ENCODE peak calls at places on chromosomes 12 and 14, in four cellular contexts. O is CD8-positive, alpha-beta T cell; L is cardiac fibroblast; X is fibroblast of villous mesenchyme. C is an unnamed sample.

GRCh38 chr14:20809917-20810316 is 7.3 kb upstream of the RNASE1 start:
- DNase-seq in O (no peak), L (no peak), X (no peak), C (no peak)

GRCh38 chr14:94677747-94678146 is 65.6 kb downstream of the SERPINA3 start:
- DNase-seq in O (no peak), L (no peak), X (no peak), C (no peak)

GRCh38 chr12:8658361-8658760 is 4.3 kb downstream of the MFAP5 start:
- DNase-seq in O (no peak), L (peak), X (no peak), C (no peak)

GRCh38 chr12:82867782-82868505 is 181.2 kb downstream of the TMTC2 start:
- DNase-seq in O (no peak), L (no peak), X (no peak), C (no peak)

GRCh38 chr14:56115471-56115870 is 2.7 kb upstream of the PELI2 start:
- DNase-seq in O (no peak), L (no peak), X (no peak), C (no peak)

GRCh38 chr14:23436327-23437141 is 1.1 kb upstream of the MYH7 start:
- DNase-seq in O (peak), L (no peak), X (no peak), C (no peak)

GRCh38 chr14:56170028-56170427 is 51.8 kb downstream of the PELI2 start:
- DNase-seq in O (no peak), L (peak), X (peak), C (no peak)

GRCh38 chr14:24417832-24418491 is 11.5 kb downstream of the CBLN3 start:
- DNase-seq in O (no peak), L (no peak), X (no peak), C (no peak)

GRCh38 chr12:90085491-90086274 is 377.0 kb upstream of the ATP2B1 start:
- DNase-seq in O (no peak), L (peak), X (peak), C (no peak)

GRCh38 chr12:13211859-13212664 is 15.5 kb downstream of the EMP1 start:
- DNase-seq in O (peak), L (peak), X (peak), C (peak)

GRCh38 chr12:9064201-9064814 is 51.4 kb downstream of the A2M start:
- DNase-seq in O (peak), L (peak), X (peak), C (peak)

GRCh38 chr12:27163048-27163715 is 80.8 kb upstream of the C12orf71 start:
- DNase-seq in O (no peak), L (peak), X (no peak), C (no peak)

GRCh38 chr14:92728781-92729364 is 19.6 kb downstream of the LGMN start:
- DNase-seq in O (no peak), L (peak), X (peak), C (peak)

GRCh38 chr12:93957870-93958269 is 190.5 kb upstream of the PLXNC1 start:
- DNase-seq in O (no peak), L (no peak), X (no peak), C (no peak)

GRCh38 chr14:96176275-96176674 is 28.4 kb upstream of the BDKRB2 start:
- DNase-seq in O (no peak), L (peak), X (no peak), C (no peak)

GRCh38 chr14:105153739-105154475 is 14.7 kb downstream of the JAG2 start:
- DNase-seq in O (no peak), L (no peak), X (no peak), C (no peak)

GRCh38 chr12:13128291-13129000 is 25.0 kb upstream of the GSG1 start:
- DNase-seq in O (no peak), L (no peak), X (no peak), C (no peak)

GRCh38 chr12:34294671-34295365 is 272.5 kb downstream of the ALG10 start:
- DNase-seq in O (no peak), L (no peak), X (no peak), C (no peak)

GRCh38 chr12:109810954-109811623 is 22.1 kb downstream of the TRPV4 start:
- DNase-seq in O (no peak), L (no peak), X (no peak), C (no peak)

GRCh38 chr14:50051106-50051505 is 65.3 kb downstream of the VCPKMT start:
- DNase-seq in O (no peak), L (no peak), X (no peak), C (no peak)

GRCh38 chr12:28550757-28551381 is 360.6 kb downstream of the CCDC91 start:
- DNase-seq in O (no peak), L (peak), X (peak), C (no peak)

GRCh38 chr12:9649532-9649940 is 20.0 kb upstream of the CLEC2D start:
- DNase-seq in O (peak), L (no peak), X (peak), C (no peak)

GRCh38 chr14:74474376-74474775 is 18.7 kb downstream of the NPC2 start:
- DNase-seq in O (no peak), L (peak), X (no peak), C (no peak)

GRCh38 chr12:106094304-106094703 is 44.5 kb downstream of the NUAK1 start:
- DNase-seq in O (no peak), L (no peak), X (no peak), C (no peak)

GRCh38 chr14:22821193-22822016 is 6.2 kb upstream of the SLC7A7 start:
- DNase-seq in O (no peak), L (no peak), X (peak), C (no peak)

GRCh38 chr14:53953002-53953827 is 3.4 kb downstream of the BMP4 start:
- DNase-seq in O (no peak), L (peak), X (peak), C (peak)

GRCh38 chr12:62562892-62563291 is 96.3 kb downstream of the MON2 start:
- DNase-seq in O (no peak), L (peak), X (peak), C (no peak)

GRCh38 chr14:90503582-90503981 is 106.8 kb downstream of the CALM1 start:
- DNase-seq in O (no peak), L (no peak), X (no peak), C (no peak)

GRCh38 chr12:100359822-100360221 is 2.9 kb downstream of the SLC17A8 start:
- DNase-seq in O (no peak), L (peak), X (no peak), C (no peak)

GRCh38 chr12:13219320-13219719 is 22.8 kb downstream of the EMP1 start:
- DNase-seq in O (no peak), L (no peak), X (no peak), C (no peak)

GRCh38 chr14:99513946-99514551 is 32.8 kb downstream of the CCNK start:
- DNase-seq in O (peak), L (no peak), X (no peak), C (no peak)

GRCh38 chr12:28258998-28259397 is 68.7 kb downstream of the CCDC91 start:
- DNase-seq in O (no peak), L (no peak), X (no peak), C (no peak)

GRCh38 chr14:49755378-49755777 is 12.6 kb upstream of the KLHDC2 start:
- DNase-seq in O (no peak), L (no peak), X (no peak), C (no peak)

GRCh38 chr14:31206536-31207286 is 882 bp downstream of the HECTD1 start:
- DNase-seq in O (no peak), L (peak), X (peak), C (peak)

GRCh38 chr14:99401624-99402282 is 78.9 kb downstream of the SETD3 start:
- DNase-seq in O (no peak), L (no peak), X (no peak), C (no peak)

GRCh38 chr12:46480724-46481123 is 108.2 kb upstream of the SLC38A2 start:
- DNase-seq in O (no peak), L (no peak), X (no peak), C (no peak)

GRCh38 chr12:68267892-68268396 is 14.5 kb upstream of the IL22 start:
- DNase-seq in O (no peak), L (peak), X (peak), C (no peak)

GRCh38 chr14:50791201-50791600 is 39.8 kb downstream of the NIN start:
- DNase-seq in O (no peak), L (no peak), X (no peak), C (peak)

GRCh38 chr12:56596815-56597214 is 33.3 kb downstream of the BAZ2A start:
- DNase-seq in O (no peak), L (no peak), X (no peak), C (no peak)
- H3K4me3 ChIP-seq in O (no peak), L (no peak), X (no peak), C (no peak)

DNA sequence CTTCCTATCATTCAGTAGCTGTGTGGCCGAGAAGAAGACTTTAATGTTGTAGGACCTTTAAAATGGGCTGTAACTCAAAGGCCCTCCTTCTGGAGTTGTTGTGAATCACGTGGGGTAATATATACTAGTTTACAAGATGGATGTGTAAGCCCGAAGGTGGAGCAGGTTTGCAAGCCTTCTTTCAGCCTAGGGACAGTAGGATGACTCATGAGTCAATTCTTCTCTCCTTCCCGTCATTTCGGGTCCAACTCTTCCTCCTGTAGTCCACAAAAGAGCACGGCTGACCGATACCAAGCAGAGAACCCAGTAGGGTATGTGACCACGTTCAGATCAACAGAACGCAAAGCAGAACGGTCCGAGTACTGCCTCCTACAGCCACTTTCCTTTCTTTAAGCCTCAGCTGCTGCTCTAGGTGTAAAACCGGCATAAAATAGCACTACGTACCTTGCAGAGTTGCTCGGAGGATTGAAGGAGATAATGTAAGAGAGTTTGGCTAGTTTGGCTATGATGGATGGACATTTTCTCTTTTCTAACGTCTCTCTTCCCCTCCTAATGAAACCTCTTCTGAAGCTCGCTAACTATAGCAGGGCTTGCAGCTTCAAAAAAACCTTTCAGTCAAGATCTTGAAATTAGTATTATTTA is 1.3 kb upstream of the RASSF3 start:
- DNase-seq in O (peak), L (peak), X (peak), C (peak)
- TF ChIP-seq CTCF in O (no peak), L (no peak), X (peak), C (no peak)

GRCh38 chr12:64618953-64619590 is 8.8 kb downstream of the RASSF3 start:
- DNase-seq in O (no peak), L (peak), X (peak), C (peak)

GRCh38 chr12:64625243-64626077 is 15.2 kb downstream of the RASSF3 start:
- DNase-seq in O (peak), L (peak), X (peak), C (peak)

GRCh38 chr12:64624035-64624434 is 13.7 kb downstream of the RASSF3 start:
- DNase-seq in O (no peak), L (no peak), X (no peak), C (no peak)

GRCh38 chr12:64616221-64616620 is 5.9 kb downstream of the RASSF3 start:
- DNase-seq in O (peak), L (peak), X (no peak), C (no peak)

GRCh38 chr12:64621257-64621942 is 11.1 kb downstream of the RASSF3 start:
- DNase-seq in O (peak), L (peak), X (peak), C (peak)
- H3K4me3 ChIP-seq in O (no peak), L (no peak), X (no peak), C (peak)

GRCh38 chr12:87266305-87266704 is 762.9 kb downstream of the C12orf50 start:
- DNase-seq in O (no peak), L (no peak), X (no peak), C (no peak)
- TF ChIP-seq CTCF in O (no peak), L (no peak), X (no peak), C (no peak)

DNA sequence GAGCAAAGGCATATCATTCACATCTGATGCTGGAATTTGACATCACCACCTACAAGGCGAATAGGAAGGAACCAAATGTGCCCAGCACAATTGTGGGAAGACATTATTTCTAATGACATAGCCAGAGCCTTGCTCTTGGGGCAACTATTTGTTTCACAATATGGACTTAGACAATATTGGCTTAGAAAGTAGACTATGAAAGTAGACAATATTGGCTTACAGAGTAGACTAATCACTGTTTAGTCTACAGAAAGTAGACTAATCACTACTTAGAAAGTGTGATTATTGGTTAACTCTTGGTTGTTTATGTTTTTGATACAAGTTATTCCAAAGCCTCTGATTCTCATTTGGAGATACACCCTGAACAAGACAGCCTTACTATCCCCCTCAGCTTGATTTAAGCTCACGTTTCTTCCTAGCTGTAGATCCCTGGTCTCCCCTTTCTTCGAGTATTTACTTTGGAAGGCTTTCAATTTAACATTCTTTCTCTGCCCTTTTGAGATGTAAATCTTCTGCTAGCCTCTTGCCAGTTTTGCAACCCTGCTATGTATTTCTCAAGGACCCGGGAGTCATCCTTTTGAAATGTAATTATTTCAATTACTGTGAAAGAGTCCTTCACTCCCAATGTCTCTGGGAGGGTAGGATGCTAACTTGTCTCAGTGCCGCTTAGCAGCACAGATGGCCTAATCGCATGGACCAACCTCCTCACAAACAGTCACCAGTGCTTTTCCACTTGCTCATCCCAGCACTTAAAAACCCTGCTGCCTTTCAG is 843.2 kb downstream of the GALC start:
- DNase-seq in O (no peak), L (no peak), X (peak), C (no peak)
- H3K4me3 ChIP-seq in O (no peak), L (no peak), X (no peak), C (no peak)

GRCh38 chr12:78470354-78471195 is 394.0 kb upstream of the SYT1 start:
- DNase-seq in O (no peak), L (peak), X (peak), C (no peak)
- TF ChIP-seq CTCF in O (no peak), L (peak), X (peak), C (peak)